ENCODE peak calls at places on chromosomes 5 and 9, in seven cellular contexts. Z is tibial artery, J is heart left ventricle, P is PC-3, G is lung, T is tibial nerve, X is ovary. E is an unnamed sample. For H3K4me1, the result is how much of the 10 kb centered on the place peaks cover.

GRCh38 chr5:103223031-103223955 is 35.3 kb upstream of the MACIR start:
- DNase-seq in Z (no peak), J (no peak), P (no peak), G (no peak), T (no peak), X (no peak), E (no peak)

GRCh38 chr5:116280149-116280803 is 195.5 kb downstream of the COMMD10 start:
- DNase-seq in Z (no peak), J (no peak), P (no peak), G (no peak), T (no peak), X (no peak), E (no peak)

GRCh38 chr9:121645003-121645402 is 6.4 kb upstream of the DAB2IP start:
- DNase-seq in Z (no peak), J (no peak), P (no peak), G (no peak), T (no peak), X (peak), E (no peak)

GRCh38 chr9:6681147-6681956 is 35.8 kb upstream of the GLDC start:
- DNase-seq in Z (peak), J (peak), P (peak), G (peak), T (peak), X (peak), E (peak)

GRCh38 chr9:96875460-96876142 is 21.3 kb upstream of the ZNF782 start:
- DNase-seq in Z (no peak), J (peak), P (peak), G (peak), T (no peak), X (no peak), E (no peak)

GRCh38 chr9:133349965-133350624 is 2.1 kb downstream of the RPL7A start:
- DNase-seq in Z (no peak), J (no peak), P (no peak), G (no peak), T (no peak), X (no peak), E (no peak)

GRCh38 chr5:42950466-42951168 is 89.5 kb downstream of the ANXA2R start:
- DNase-seq in Z (peak), J (peak), P (peak), G (peak), T (peak), X (peak), E (peak)

GRCh38 chr9:91187965-91188344 is 173.8 kb downstream of the AUH start:
- DNase-seq in Z (no peak), J (peak), P (no peak), G (peak), T (no peak), X (no peak), E (no peak)

GRCh38 chr9:16368425-16369087 is 501.9 kb downstream of the BNC2 start:
- DNase-seq in Z (no peak), J (no peak), P (peak), G (no peak), T (no peak), X (no peak), E (no peak)

GRCh38 chr9:89277454-89277853 is 33.5 kb upstream of the CKS2 start:
- DNase-seq in Z (no peak), J (no peak), P (no peak), G (no peak), T (no peak), X (no peak), E (peak)

GRCh38 chr9:107504585-107505455 is 15.3 kb upstream of the KLF4 start:
- DNase-seq in Z (peak), J (no peak), P (peak), G (peak), T (no peak), X (no peak), E (no peak)

GRCh38 chr5:96961053-96961452 is 25.2 kb downstream of the LNPEP start:
- DNase-seq in Z (no peak), J (no peak), P (no peak), G (no peak), T (no peak), X (no peak), E (no peak)

GRCh38 chr9:128105538-128106175 is 21.9 kb downstream of the PTGES2 start:
- DNase-seq in Z (no peak), J (no peak), P (no peak), G (no peak), T (no peak), X (no peak), E (no peak)

GRCh38 chr9:16535555-16535954 is 334.9 kb downstream of the BNC2 start:
- DNase-seq in Z (no peak), J (no peak), P (peak), G (no peak), T (no peak), X (no peak), E (no peak)

GRCh38 chr5:59069438-59070079 is 486.7 kb downstream of the RAB3C start:
- DNase-seq in Z (peak), J (peak), P (peak), G (no peak), T (no peak), X (no peak), E (no peak)

GRCh38 chr5:5572010-5572982 is 149.8 kb downstream of the ICE1 start:
- DNase-seq in Z (peak), J (peak), P (no peak), G (no peak), T (peak), X (peak), E (no peak)

GRCh38 chr9:27183151-27183550 is 74.1 kb downstream of the TEK start:
- DNase-seq in Z (no peak), J (no peak), P (peak), G (no peak), T (no peak), X (no peak), E (no peak)

GRCh38 chr5:77645158-77645994 is 6.9 kb upstream of the OTP start:
- DNase-seq in Z (no peak), J (no peak), P (no peak), G (no peak), T (no peak), X (peak), E (no peak)

GRCh38 chr9:73050887-73051550 is 98.2 kb upstream of the ALDH1A1 start:
- DNase-seq in Z (no peak), J (peak), P (no peak), G (no peak), T (no peak), X (no peak), E (no peak)

GRCh38 chr5:64026493-64026892 is 64.2 kb upstream of the HTR1A start:
- DNase-seq in Z (no peak), J (no peak), P (no peak), G (no peak), T (no peak), X (no peak), E (no peak)

GRCh38 chr5:50667079-50667652 is 729 bp downstream of the PARP8 start:
- DNase-seq in Z (peak), J (peak), P (no peak), G (peak), T (peak), X (peak), E (peak)

GRCh38 chr5:132751444-132751843 is 4.2 kb downstream of the CCNI2 start:
- DNase-seq in Z (peak), J (no peak), P (no peak), G (no peak), T (peak), X (no peak), E (no peak)

GRCh38 chr9:96483197-96483596 is 33.2 kb downstream of the HABP4 start:
- DNase-seq in Z (no peak), J (no peak), P (no peak), G (no peak), T (no peak), X (no peak), E (no peak)

GRCh38 chr5:146722361-146722779 is 156.2 kb downstream of the PPP2R2B start:
- DNase-seq in Z (no peak), J (no peak), P (peak), G (no peak), T (no peak), X (no peak), E (no peak)

GRCh38 chr9:98815552-98815951 is 8.1 kb downstream of the GALNT12 start:
- DNase-seq in Z (no peak), J (no peak), P (no peak), G (no peak), T (no peak), X (no peak), E (no peak)

GRCh38 chr9:98256632-98257218 is 1.3 kb upstream of the TBC1D2 start:
- DNase-seq in Z (no peak), J (no peak), P (no peak), G (no peak), T (no peak), X (no peak), E (peak)

GRCh38 chr9:90251311-90251710 is 391.3 kb downstream of the DIRAS2 start:
- DNase-seq in Z (no peak), J (no peak), P (peak), G (no peak), T (no peak), X (no peak), E (no peak)

GRCh38 chr9:80157561-80157983 is 585.8 kb downstream of the TLE4 start:
- DNase-seq in Z (no peak), J (no peak), P (no peak), G (no peak), T (no peak), X (no peak), E (no peak)

GRCh38 chr5:144028058-144028457 is 142.4 kb downstream of the YIPF5 start:
- DNase-seq in Z (no peak), J (peak), P (no peak), G (no peak), T (peak), X (no peak), E (no peak)

GRCh38 chr5:36240779-36241635 is 718 bp downstream of the NADK2 start:
- DNase-seq in Z (peak), J (peak), P (peak), G (peak), T (peak), X (peak), E (no peak)

GRCh38 chr5:115948013-115948605 is 14.2 kb upstream of the LVRN start:
- DNase-seq in Z (peak), J (no peak), P (no peak), G (no peak), T (no peak), X (no peak), E (no peak)

GRCh38 chr5:37975531-37975930 is 135.7 kb upstream of the GDNF start:
- DNase-seq in Z (no peak), J (no peak), P (no peak), G (no peak), T (no peak), X (no peak), E (no peak)

GRCh38 chr5:93186031-93186682 is 394.9 kb downstream of the NR2F1-AS1 start:
- DNase-seq in Z (no peak), J (no peak), P (peak), G (no peak), T (no peak), X (no peak), E (no peak)

GRCh38 chr9:82467478-82467877 is 478.9 kb downstream of the SPATA31D1 start:
- DNase-seq in Z (no peak), J (no peak), P (no peak), G (no peak), T (no peak), X (no peak), E (no peak)

GRCh38 chr9:129728744-129729143 is 24.1 kb downstream of the PTGES start:
- DNase-seq in Z (no peak), J (no peak), P (no peak), G (no peak), T (no peak), X (no peak), E (no peak)

GRCh38 chr9:14308751-14309140 is 5.2 kb downstream of the NFIB start:
- DNase-seq in Z (no peak), J (no peak), P (no peak), G (no peak), T (no peak), X (no peak), E (no peak)

GRCh38 chr9:14307989-14308750 is 5.8 kb downstream of the NFIB start:
- DNase-seq in Z (no peak), J (peak), P (no peak), G (no peak), T (no peak), X (no peak), E (no peak)

GRCh38 chr9:14306672-14307646 is 7.0 kb downstream of the NFIB start:
- DNase-seq in Z (no peak), J (no peak), P (no peak), G (no peak), T (no peak), X (no peak), E (no peak)

GRCh38 chr9:14310247-14310646 is 3.7 kb downstream of the NFIB start:
- DNase-seq in Z (no peak), J (no peak), P (no peak), G (no peak), T (no peak), X (no peak), E (no peak)

GRCh38 chr9:14309403-14309802 is 4.5 kb downstream of the NFIB start:
- DNase-seq in Z (no peak), J (no peak), P (peak), G (no peak), T (no peak), X (no peak), E (no peak)
- H3K4me3 ChIP-seq in Z (peak), J (peak), P (peak), G (no peak), T (no peak), X (no peak), E (no peak)

GRCh38 chr5:176531902-176532493 is 5.2 kb downstream of the RNF44 start:
- DNase-seq in Z (no peak), J (peak), P (no peak), G (no peak), T (no peak), X (no peak), E (no peak)
- H3K4me1 ChIP-seq in Z (under half), J (half or more), P (under half), G (under half), T (half or more), X (under half), E (half or more)

DNA sequence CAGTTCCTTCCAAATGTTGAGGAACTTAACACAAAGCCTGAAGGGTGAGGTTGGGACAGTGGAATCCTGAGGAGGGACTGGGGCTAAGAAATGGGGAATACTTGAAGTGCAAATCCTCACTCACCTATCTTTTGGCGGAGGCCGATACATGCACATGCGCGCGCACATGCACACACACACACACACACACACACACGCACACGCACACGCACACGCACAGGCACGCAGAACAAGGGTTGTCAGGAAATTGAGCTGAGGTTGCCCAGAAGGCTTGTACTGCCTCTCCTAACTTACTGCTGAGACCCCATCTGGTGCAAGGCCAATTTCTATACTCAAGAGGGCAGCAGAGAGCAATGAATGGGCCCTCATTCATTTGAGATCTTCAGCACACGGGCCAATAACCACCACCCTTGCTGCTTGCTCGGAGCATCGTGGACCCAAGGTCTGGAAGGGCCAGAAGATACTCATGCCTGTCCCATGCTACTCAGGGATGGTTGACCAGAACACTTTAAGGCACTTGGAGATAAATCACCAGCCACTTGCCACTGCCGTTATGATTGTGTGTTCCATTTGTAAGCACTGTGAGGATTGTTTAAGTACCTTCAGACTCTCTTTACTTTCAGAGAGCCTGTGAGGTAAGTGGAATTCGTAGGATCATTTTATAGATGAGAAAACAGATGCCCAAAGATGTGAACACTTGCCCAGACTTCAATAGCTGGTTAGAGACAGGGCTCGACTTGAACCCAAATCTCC is 21.5 kb downstream of the BTF3 start:
- DNase-seq in Z (peak), J (peak), P (peak), G (peak), T (peak), X (peak), E (peak)
- H3K4me3 ChIP-seq in Z (no peak), J (no peak), P (peak), G (no peak), T (no peak), X (no peak), E (no peak)

GRCh38 chr9:37425298-37425752 is 2.8 kb downstream of the GRHPR start:
- DNase-seq in Z (no peak), J (no peak), P (no peak), G (no peak), T (no peak), X (peak), E (no peak)

GRCh38 chr9:37423508-37423907 is 1.0 kb downstream of the GRHPR start:
- DNase-seq in Z (no peak), J (no peak), P (no peak), G (no peak), T (no peak), X (no peak), E (no peak)

GRCh38 chr9:37424686-37425297 is 2.3 kb downstream of the GRHPR start:
- DNase-seq in Z (no peak), J (no peak), P (no peak), G (no peak), T (no peak), X (no peak), E (no peak)

GRCh38 chr9:37422289-37423104 is at the start of gene GRHPR:
- DNase-seq in Z (peak), J (peak), P (peak), G (peak), T (peak), X (peak), E (peak)

DNA sequence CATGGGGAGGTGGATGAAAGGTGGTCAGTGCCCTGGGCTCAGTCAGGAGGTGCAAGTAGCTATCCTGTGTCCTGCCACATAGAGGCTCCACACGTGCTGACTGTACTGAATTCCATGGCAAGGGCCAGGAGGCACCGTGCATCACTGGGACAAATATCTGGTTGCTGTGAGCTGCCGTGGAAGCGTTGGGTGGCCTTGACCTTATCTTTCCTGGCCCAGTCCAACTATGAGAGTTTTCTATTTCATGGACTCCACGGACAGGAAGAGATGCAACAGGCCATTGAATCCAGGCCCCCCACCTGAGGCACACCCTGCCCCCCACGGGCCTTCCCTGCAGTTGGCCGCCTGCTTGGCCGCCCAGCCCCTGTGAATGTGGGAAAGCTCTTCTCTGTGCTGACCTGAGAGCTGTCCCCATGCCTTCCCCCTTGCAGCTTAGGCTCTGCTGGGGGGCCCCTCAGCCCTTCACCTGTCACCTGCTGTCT is 1.7 kb downstream of the GRHPR start:
- DNase-seq in Z (no peak), J (no peak), P (no peak), G (no peak), T (no peak), X (peak), E (no peak)
- H3K4me1 ChIP-seq in Z (under half), J (under half), P (under half), G (under half), T (under half), X (under half), E (under half)

GRCh38 chr9:37191403-37192089 is 71.2 kb downstream of the ZCCHC7 start:
- DNase-seq in Z (no peak), J (no peak), P (no peak), G (no peak), T (no peak), X (no peak), E (no peak)
- H3K4me3 ChIP-seq in Z (no peak), J (no peak), P (no peak), G (no peak), T (no peak), X (no peak), E (no peak)

GRCh38 chr9:132004323-132004722 is 75.3 kb downstream of the MED27 start:
- DNase-seq in Z (no peak), J (no peak), P (no peak), G (no peak), T (no peak), X (no peak), E (no peak)
- H3K4me1 ChIP-seq in Z (under half), J (under half), P (under half), G (under half), T (under half), X (under half), E (under half)